ENCODE peak calls at places on chromosome 9, in ten cellular contexts. One of them, this sample, is unnamed.

GRCh38 chr9:124139001-124139400 is 118.7 kb upstream of the NEK6 start:
- DNase-seq in D341Med: no peak
- DNase-seq in osteocyte: no peak
- DNase-seq in head of caudate nucleus: no peak
- DNase-seq in NCI-H748 treated with DMSO at 0.1 percent for 48 hours: no peak
- DNase-seq in BJ: peak
- DNase-seq in H7: no peak
- DNase-seq in upper lobe of right lung: no peak
- DNase-seq in HTR-8/SVneo: no peak
- DNase-seq in hypothalamus: no peak
- DNase-seq in this sample: no peak

GRCh38 chr9:86282979-86283535 is 719 bp upstream of the ISCA1 start:
- DNase-seq in D341Med: no peak
- DNase-seq in osteocyte: no peak
- DNase-seq in head of caudate nucleus: peak
- DNase-seq in NCI-H748 treated with DMSO at 0.1 percent for 48 hours: no peak
- DNase-seq in BJ: peak
- DNase-seq in H7: peak
- DNase-seq in upper lobe of right lung: no peak
- DNase-seq in HTR-8/SVneo: no peak
- DNase-seq in hypothalamus: peak
- DNase-seq in this sample: no peak

GRCh38 chr9:20187318-20187717 is 398.5 kb upstream of the SLC24A2 start:
- DNase-seq in D341Med: no peak
- DNase-seq in osteocyte: no peak
- DNase-seq in head of caudate nucleus: no peak
- DNase-seq in NCI-H748 treated with DMSO at 0.1 percent for 48 hours: no peak
- DNase-seq in BJ: no peak
- DNase-seq in H7: no peak
- DNase-seq in upper lobe of right lung: no peak
- DNase-seq in HTR-8/SVneo: no peak
- DNase-seq in hypothalamus: no peak
- DNase-seq in this sample: no peak

GRCh38 chr9:14056235-14056930 is 257.6 kb downstream of the NFIB start:
- DNase-seq in D341Med: no peak
- DNase-seq in osteocyte: no peak
- DNase-seq in head of caudate nucleus: no peak
- DNase-seq in NCI-H748 treated with DMSO at 0.1 percent for 48 hours: no peak
- DNase-seq in BJ: no peak
- DNase-seq in H7: no peak
- DNase-seq in upper lobe of right lung: no peak
- DNase-seq in HTR-8/SVneo: no peak
- DNase-seq in hypothalamus: no peak
- DNase-seq in this sample: no peak

GRCh38 chr9:95092321-95093072 is 225.0 kb downstream of the FANCC start:
- DNase-seq in D341Med: no peak
- DNase-seq in osteocyte: peak
- DNase-seq in head of caudate nucleus: no peak
- DNase-seq in NCI-H748 treated with DMSO at 0.1 percent for 48 hours: no peak
- DNase-seq in BJ: peak
- DNase-seq in H7: peak
- DNase-seq in upper lobe of right lung: no peak
- DNase-seq in HTR-8/SVneo: peak
- DNase-seq in hypothalamus: no peak
- DNase-seq in this sample: peak

GRCh38 chr9:36204906-36205547 is 14.3 kb downstream of the CLTA start:
- DNase-seq in D341Med: peak
- DNase-seq in osteocyte: no peak
- DNase-seq in head of caudate nucleus: no peak
- DNase-seq in NCI-H748 treated with DMSO at 0.1 percent for 48 hours: no peak
- DNase-seq in BJ: no peak
- DNase-seq in H7: peak
- DNase-seq in upper lobe of right lung: no peak
- DNase-seq in HTR-8/SVneo: no peak
- DNase-seq in hypothalamus: no peak
- DNase-seq in this sample: no peak

GRCh38 chr9:121830441-121831140 is 179.2 kb downstream of the DAB2IP start:
- DNase-seq in D341Med: no peak
- DNase-seq in osteocyte: peak
- DNase-seq in head of caudate nucleus: no peak
- DNase-seq in NCI-H748 treated with DMSO at 0.1 percent for 48 hours: no peak
- DNase-seq in BJ: no peak
- DNase-seq in H7: no peak
- DNase-seq in upper lobe of right lung: no peak
- DNase-seq in HTR-8/SVneo: no peak
- DNase-seq in hypothalamus: no peak
- DNase-seq in this sample: peak

GRCh38 chr9:137198748-137199276 is 1.7 kb downstream of the TPRN start:
- DNase-seq in D341Med: no peak
- DNase-seq in osteocyte: no peak
- DNase-seq in head of caudate nucleus: no peak
- DNase-seq in NCI-H748 treated with DMSO at 0.1 percent for 48 hours: no peak
- DNase-seq in BJ: no peak
- DNase-seq in H7: no peak
- DNase-seq in upper lobe of right lung: no peak
- DNase-seq in HTR-8/SVneo: no peak
- DNase-seq in hypothalamus: no peak
- DNase-seq in this sample: no peak

GRCh38 chr9:37999501-38000189 is 69.4 kb downstream of the SHB start:
- DNase-seq in D341Med: no peak
- DNase-seq in osteocyte: no peak
- DNase-seq in head of caudate nucleus: peak
- DNase-seq in NCI-H748 treated with DMSO at 0.1 percent for 48 hours: no peak
- DNase-seq in BJ: no peak
- DNase-seq in H7: no peak
- DNase-seq in upper lobe of right lung: no peak
- DNase-seq in HTR-8/SVneo: no peak
- DNase-seq in hypothalamus: peak
- DNase-seq in this sample: no peak